ENCODE peak calls at places on chromosomes 7 and 10, in six cellular contexts. Z, L, J, P, W and D are unnamed samples.

GRCh38 chr7:121344093-121344492 is 15.3 kb downstream of the WNT16 start:
- DNase-seq in P (no peak), Z (no peak), J (peak; percentile 30), W (no peak), L (no peak), D (no peak)

GRCh38 chr10:26485150-26485941 is 47.2 kb downstream of the APBB1IP start:
- DNase-seq in Z (no peak), J (peak; percentile 30), L (no peak), P (no peak), W (no peak), D (no peak)

GRCh38 chr7:101556453-101556968 is 72.6 kb downstream of the MYL10 start:
- DNase-seq in J (no peak), P (no peak), L (no peak), W (no peak), Z (no peak), D (no peak)

GRCh38 chr10:73043766-73044377 is 52.8 kb downstream of the P4HA1 start:
- DNase-seq in J (peak; percentile 16), L (no peak), W (no peak), Z (no peak), P (no peak), D (peak; percentile 17)

GRCh38 chr7:99379043-99379577 is 4.6 kb downstream of the ARPC1B start:
- DNase-seq in J (peak; percentile 97), W (no peak), L (peak; percentile 54), Z (no peak), P (peak; percentile 66), D (peak; percentile 96)

GRCh38 chr7:17716816-17717215 is 223.5 kb downstream of the SNX13 start:
- DNase-seq in P (no peak), J (no peak), L (no peak), W (no peak), Z (no peak), D (no peak)

GRCh38 chr7:157111311-157111710 is 27.4 kb upstream of the UBE3C start:
- DNase-seq in Z (peak; percentile 48), P (no peak), J (no peak), L (no peak), W (no peak), D (no peak)

GRCh38 chr7:37371755-37372154 is 76.9 kb downstream of the ELMO1 start:
- DNase-seq in P (no peak), J (no peak), Z (no peak), L (no peak), W (no peak), D (no peak)